ENCODE peak calls at places on chromosomes 4 and X, in seven cellular contexts. N is kidney epithelial cell, W is hepatocyte, C is cardiac muscle cell, T is OCI-LY7, A is right lobe of liver, V is Peyer's patch. X is an unnamed sample.

GRCh38 chr4:8110071-8110986 is 48.3 kb downstream of the ABLIM2 start:
- DNase-seq in N (peak; percentile 49), C (peak; percentile 14), W (peak; percentile 51), V (no peak), T (peak; percentile 41), A (no peak), X (no peak)

GRCh38 chr4:15001248-15001824 is 945 bp upstream of the CPEB2 start:
- DNase-seq in A (peak; percentile 84), C (peak; percentile 93), W (peak; percentile 83), T (peak; percentile 80), V (peak; percentile 73), N (peak; percentile 69), X (peak; percentile 17)

GRCh38 chrX:6226053-6226645 is 2.5 kb downstream of the NLGN4X start:
- DNase-seq in V (no peak), T (no peak), W (peak; percentile 22), C (no peak), N (no peak), A (no peak), X (peak; percentile 17)

GRCh38 chr4:109395694-109396093 is 37.9 kb upstream of the SEC24B start:
- DNase-seq in T (no peak), W (no peak), V (no peak), C (no peak), N (no peak), A (no peak), X (no peak)

GRCh38 chr4:117700111-117700892 is 334.0 kb upstream of the NDST3 start:
- DNase-seq in N (no peak), W (no peak), V (no peak), A (no peak), T (peak; percentile 5), C (no peak), X (peak; percentile 4)

GRCh38 chrX:100609591-100609990 is 24.9 kb downstream of the TNMD start:
- DNase-seq in C (no peak), W (no peak), A (no peak), N (no peak), V (no peak), T (no peak), X (no peak)

GRCh38 chr4:21768349-21769310 is 179.9 kb downstream of the KCNIP4 start:
- DNase-seq in W (peak; percentile 54), A (no peak), N (no peak), V (no peak), T (peak; percentile 44), C (peak; percentile 73), X (peak; percentile 5)

GRCh38 chr4:64495948-64496347 is 86.7 kb upstream of the TECRL start:
- DNase-seq in V (no peak), W (no peak), T (no peak), A (no peak), C (no peak), N (no peak), X (no peak)

GRCh38 chrX:72131317-72132294 is at the start of gene RTL5:
- DNase-seq in W (peak; percentile 88), V (peak; percentile 60), A (peak; percentile 75), T (no peak), N (peak; percentile 42), C (peak; percentile 91), X (peak; percentile 62)

GRCh38 chr4:159779716-159780115 is 676.8 kb downstream of the RAPGEF2 start:
- DNase-seq in W (no peak), T (no peak), V (no peak), C (no peak), N (no peak), A (no peak), X (no peak)

GRCh38 chr4:1216869-1217294 is 32.0 kb downstream of the CTBP1 start:
- DNase-seq in V (no peak), W (no peak), C (no peak), T (peak; percentile 81), N (no peak), A (no peak), X (peak; percentile 73)

GRCh38 chr4:7298601-7299000 is 106.3 kb downstream of the SORCS2 start:
- DNase-seq in T (no peak), A (no peak), W (no peak), C (no peak), N (no peak), V (no peak), X (no peak)

GRCh38 chr4:38144029-38144428 is 183.8 kb downstream of the PTTG2 start:
- DNase-seq in C (no peak), W (no peak), T (no peak), V (no peak), A (no peak), N (no peak), X (no peak)

GRCh38 chr4:73446336-73446938 is 10.4 kb downstream of the AFP start:
- DNase-seq in N (no peak), V (no peak), A (no peak), W (peak; percentile 72), C (peak; percentile 63), T (peak; percentile 78), X (peak; percentile 48)

GRCh38 chr4:14023036-14023435 is 395.5 kb upstream of the BOD1L1 start:
- DNase-seq in V (no peak), W (no peak), A (no peak), T (no peak), C (no peak), N (no peak), X (no peak)

GRCh38 chrX:150517303-150517896 is 51.0 kb upstream of the MTM1 start:
- DNase-seq in C (peak; percentile 34), W (no peak), A (peak; percentile 58), T (no peak), N (no peak), V (no peak), X (no peak)

GRCh38 chrX:49187526-49187925 is 1.4 kb upstream of the PRICKLE3 start:
- DNase-seq in C (no peak), N (no peak), V (no peak), W (no peak), T (no peak), A (no peak), X (no peak)

GRCh38 chrX:65609237-65609636 is 58.2 kb upstream of the MSN start:
- DNase-seq in A (no peak), W (no peak), V (no peak), N (no peak), T (no peak), C (no peak), X (no peak)

GRCh38 chr4:1396806-1397455 is 9.3 kb downstream of the NKX1-1 start:
- DNase-seq in C (no peak), W (no peak), T (no peak), A (no peak), N (no peak), V (peak; percentile 34), X (no peak)

GRCh38 chr4:1337376-1337831 is 9.6 kb upstream of the UVSSA start:
- DNase-seq in T (no peak), C (no peak), N (no peak), V (peak; percentile 72), A (no peak), W (peak; percentile 51), X (no peak)

GRCh38 chrX:53483838-53484420 is 49.8 kb upstream of the HSD17B10 start:
- DNase-seq in C (peak; percentile 5), T (no peak), A (no peak), W (no peak), N (no peak), V (no peak), X (no peak)

GRCh38 chr4:109801099-109801789 is 555 bp downstream of the CFI start:
- DNase-seq in C (peak; percentile 14), V (no peak), N (no peak), A (no peak), W (no peak), T (no peak), X (no peak)

GRCh38 chrX:108396188-108396885 is 41.9 kb downstream of the COL4A6 start:
- DNase-seq in T (no peak), W (peak; percentile 16), C (no peak), A (no peak), N (no peak), V (no peak), X (no peak)

GRCh38 chr4:139030614-139031235 is 15.1 kb downstream of the NOCT start:
- DNase-seq in V (no peak), N (peak; percentile 43), C (peak; percentile 89), T (peak; percentile 86), A (peak; percentile 75), W (peak; percentile 86), X (peak; percentile 77)

GRCh38 chrX:119758682-119759332 is 419 bp downstream of the SOWAHD start:
- DNase-seq in N (no peak), V (peak; percentile 74), C (no peak), W (peak; percentile 54), T (no peak), A (no peak), X (no peak)

GRCh38 chr4:151743128-151743854 is 17.5 kb downstream of the GATB start:
- DNase-seq in T (no peak), N (peak; percentile 43), V (no peak), W (no peak), C (no peak), A (no peak), X (peak; percentile 45)

DNA sequence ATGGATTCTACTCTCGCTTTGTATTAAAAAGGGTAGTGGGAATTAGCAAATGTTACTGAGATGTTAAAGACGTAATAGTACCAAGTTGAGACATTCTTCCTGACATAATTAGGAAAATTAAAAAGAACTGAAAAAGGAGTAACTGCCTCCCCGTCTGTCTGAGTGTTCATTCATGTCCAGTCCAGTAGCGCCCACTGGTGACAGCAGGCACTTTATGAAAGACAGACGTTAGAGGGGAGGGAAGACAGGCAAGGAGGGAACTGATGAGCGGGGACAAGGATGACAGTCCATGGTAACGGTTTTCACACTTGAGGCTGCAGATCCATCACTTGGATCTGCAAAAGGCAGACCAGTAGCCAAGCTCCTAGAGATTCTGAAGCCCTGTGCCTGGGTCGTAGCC is 326.7 kb downstream of the STK32B start:
- DNase-seq in N (no peak), V (no peak), T (no peak), A (no peak), W (no peak), C (no peak), X (no peak)
- TF ChIP-seq CTCF in N (peak; percentile 26), V (no peak), T (no peak), A (no peak), W (no peak), C (peak; percentile 17), X (no peak)

GRCh38 chrX:13254076-13254785 is 65.6 kb downstream of the ATXN3L start:
- DNase-seq in A (no peak), N (no peak), V (no peak), C (peak; percentile 69), T (peak; percentile 24), W (peak; percentile 82), X (no peak)
- TF ChIP-seq CTCF in A (no peak), N (peak; percentile 23), V (no peak), C (no peak), T (peak; percentile 15), W (peak; percentile 32), X (peak; percentile 34)

GRCh38 chrX:16136080-16136479 is 12.7 kb downstream of the GRPR start:
- DNase-seq in N (no peak), T (no peak), A (no peak), C (no peak), V (no peak), W (no peak), X (no peak)
- TF ChIP-seq CTCF in N (no peak), T (no peak), A (no peak), C (no peak), V (no peak), W (no peak), X (no peak)

GRCh38 chr4:82578935-82579334 is 17.1 kb upstream of the TMEM150C start:
- DNase-seq in V (no peak), A (no peak), C (peak; percentile 4), N (no peak), T (no peak), W (no peak), X (no peak)
- TF ChIP-seq CTCF in V (no peak), A (no peak), C (peak; percentile 24), N (peak; percentile 13), T (no peak), W (no peak), X (no peak)